ENCODE peak calls at places on chromosomes 4 and X, in nine cellular contexts. One of them, this sample, is unnamed.

GRCh38 chr4:158521490-158522111 is at the start of gene RXFP1:
- DNase-seq in HT-29: no peak
- DNase-seq in SJSA1: no peak
- DNase-seq in heart right ventricle: no peak
- DNase-seq in naive B cell: no peak
- DNase-seq in hippocampal formation: no peak
- DNase-seq in glutamatergic neuron: no peak
- DNase-seq in DMS 273 treated with DMSO at 0.1 percent for 48 hours: no peak
- DNase-seq in Karpas-422: no peak
- DNase-seq in this sample: no peak

GRCh38 chr4:16897991-16898827 is at the start of gene LDB2:
- DNase-seq in HT-29: no peak
- DNase-seq in SJSA1: peak; percentile 86
- DNase-seq in heart right ventricle: peak; percentile 83
- DNase-seq in naive B cell: no peak
- DNase-seq in hippocampal formation: peak; percentile 66
- DNase-seq in glutamatergic neuron: peak; percentile 69
- DNase-seq in DMS 273 treated with DMSO at 0.1 percent for 48 hours: no peak
- DNase-seq in Karpas-422: no peak
- DNase-seq in this sample: no peak

GRCh38 chrX:100615015-100615414 is 21.6 kb downstream of the TSPAN6 start:
- DNase-seq in HT-29: peak; percentile 35
- DNase-seq in SJSA1: peak; percentile 40
- DNase-seq in heart right ventricle: peak; percentile 12
- DNase-seq in naive B cell: peak; percentile 12
- DNase-seq in hippocampal formation: no peak
- DNase-seq in glutamatergic neuron: no peak
- DNase-seq in DMS 273 treated with DMSO at 0.1 percent for 48 hours: no peak
- DNase-seq in Karpas-422: peak; percentile 66
- DNase-seq in this sample: no peak

GRCh38 chrX:105564536-105564935 is 257.8 kb upstream of the NRK start:
- DNase-seq in HT-29: no peak
- DNase-seq in SJSA1: peak; percentile 54
- DNase-seq in heart right ventricle: peak; percentile 2
- DNase-seq in naive B cell: no peak
- DNase-seq in hippocampal formation: no peak
- DNase-seq in glutamatergic neuron: no peak
- DNase-seq in DMS 273 treated with DMSO at 0.1 percent for 48 hours: no peak
- DNase-seq in Karpas-422: no peak
- DNase-seq in this sample: no peak

GRCh38 chr4:185796176-185796575 is 15.8 kb downstream of the SORBS2 start:
- DNase-seq in HT-29: no peak
- DNase-seq in SJSA1: no peak
- DNase-seq in heart right ventricle: no peak
- DNase-seq in naive B cell: no peak
- DNase-seq in hippocampal formation: no peak
- DNase-seq in glutamatergic neuron: no peak
- DNase-seq in DMS 273 treated with DMSO at 0.1 percent for 48 hours: no peak
- DNase-seq in Karpas-422: no peak
- DNase-seq in this sample: no peak

GRCh38 chr4:112203593-112203992 is 28.0 kb upstream of the AP1AR start:
- DNase-seq in HT-29: no peak
- DNase-seq in SJSA1: no peak
- DNase-seq in heart right ventricle: no peak
- DNase-seq in naive B cell: no peak
- DNase-seq in hippocampal formation: no peak
- DNase-seq in glutamatergic neuron: no peak
- DNase-seq in DMS 273 treated with DMSO at 0.1 percent for 48 hours: no peak
- DNase-seq in Karpas-422: no peak
- DNase-seq in this sample: no peak

GRCh38 chr4:5631352-5632042 is 76.9 kb downstream of the EVC2 start:
- DNase-seq in HT-29: no peak
- DNase-seq in SJSA1: no peak
- DNase-seq in heart right ventricle: no peak
- DNase-seq in naive B cell: no peak
- DNase-seq in hippocampal formation: no peak
- DNase-seq in glutamatergic neuron: no peak
- DNase-seq in DMS 273 treated with DMSO at 0.1 percent for 48 hours: no peak
- DNase-seq in Karpas-422: no peak
- DNase-seq in this sample: no peak

GRCh38 chr4:186685744-186686143 is 37.9 kb downstream of the FAT1 start:
- DNase-seq in HT-29: peak; percentile 76
- DNase-seq in SJSA1: peak; percentile 56
- DNase-seq in heart right ventricle: no peak
- DNase-seq in naive B cell: no peak
- DNase-seq in hippocampal formation: no peak
- DNase-seq in glutamatergic neuron: no peak
- DNase-seq in DMS 273 treated with DMSO at 0.1 percent for 48 hours: no peak
- DNase-seq in Karpas-422: no peak
- DNase-seq in this sample: no peak

GRCh38 chrX:11580789-11581188 is 84.9 kb downstream of the ARHGAP6 start:
- DNase-seq in HT-29: no peak
- DNase-seq in SJSA1: no peak
- DNase-seq in heart right ventricle: no peak
- DNase-seq in naive B cell: no peak
- DNase-seq in hippocampal formation: no peak
- DNase-seq in glutamatergic neuron: no peak
- DNase-seq in DMS 273 treated with DMSO at 0.1 percent for 48 hours: no peak
- DNase-seq in Karpas-422: peak; percentile 40
- DNase-seq in this sample: no peak

GRCh38 chr4:133147922-133148689 is 988 bp upstream of the PCDH10 start:
- DNase-seq in HT-29: no peak
- DNase-seq in SJSA1: no peak
- DNase-seq in heart right ventricle: no peak
- DNase-seq in naive B cell: no peak
- DNase-seq in hippocampal formation: peak; percentile 69
- DNase-seq in glutamatergic neuron: peak; percentile 63
- DNase-seq in DMS 273 treated with DMSO at 0.1 percent for 48 hours: no peak
- DNase-seq in Karpas-422: no peak
- DNase-seq in this sample: peak; percentile 26

GRCh38 chrX:39470588-39471155 is 627.1 kb downstream of the BCOR start:
- DNase-seq in HT-29: no peak
- DNase-seq in SJSA1: no peak
- DNase-seq in heart right ventricle: peak; percentile 39
- DNase-seq in naive B cell: no peak
- DNase-seq in hippocampal formation: no peak
- DNase-seq in glutamatergic neuron: no peak
- DNase-seq in DMS 273 treated with DMSO at 0.1 percent for 48 hours: no peak
- DNase-seq in Karpas-422: no peak
- DNase-seq in this sample: no peak

GRCh38 chr4:78409612-78410202 is 141.9 kb upstream of the ANXA3 start:
- DNase-seq in HT-29: peak; percentile 66
- DNase-seq in SJSA1: no peak
- DNase-seq in heart right ventricle: no peak
- DNase-seq in naive B cell: no peak
- DNase-seq in hippocampal formation: no peak
- DNase-seq in glutamatergic neuron: no peak
- DNase-seq in DMS 273 treated with DMSO at 0.1 percent for 48 hours: no peak
- DNase-seq in Karpas-422: no peak
- DNase-seq in this sample: no peak

GRCh38 chr4:3016839-3017410 is 53.6 kb downstream of the GRK4 start:
- DNase-seq in HT-29: no peak
- DNase-seq in SJSA1: no peak
- DNase-seq in heart right ventricle: no peak
- DNase-seq in naive B cell: no peak
- DNase-seq in hippocampal formation: no peak
- DNase-seq in glutamatergic neuron: no peak
- DNase-seq in DMS 273 treated with DMSO at 0.1 percent for 48 hours: no peak
- DNase-seq in Karpas-422: no peak
- DNase-seq in this sample: no peak

GRCh38 chrX:10235851-10236250 is 79.1 kb downstream of the CLCN4 start:
- DNase-seq in HT-29: no peak
- DNase-seq in SJSA1: peak; percentile 56
- DNase-seq in heart right ventricle: no peak
- DNase-seq in naive B cell: no peak
- DNase-seq in hippocampal formation: no peak
- DNase-seq in glutamatergic neuron: no peak
- DNase-seq in DMS 273 treated with DMSO at 0.1 percent for 48 hours: no peak
- DNase-seq in Karpas-422: no peak
- DNase-seq in this sample: no peak

GRCh38 chrX:32530802-32531403 is 680.4 kb downstream of the DMD start:
- DNase-seq in HT-29: peak; percentile 63
- DNase-seq in SJSA1: no peak
- DNase-seq in heart right ventricle: no peak
- DNase-seq in naive B cell: peak; percentile 12
- DNase-seq in hippocampal formation: peak; percentile 65
- DNase-seq in glutamatergic neuron: no peak
- DNase-seq in DMS 273 treated with DMSO at 0.1 percent for 48 hours: peak; percentile 10
- DNase-seq in Karpas-422: peak; percentile 82
- DNase-seq in this sample: no peak

GRCh38 chr4:84401669-84402068 is 97.4 kb downstream of the NKX6-1 start:
- DNase-seq in HT-29: peak; percentile 28
- DNase-seq in SJSA1: no peak
- DNase-seq in heart right ventricle: no peak
- DNase-seq in naive B cell: no peak
- DNase-seq in hippocampal formation: no peak
- DNase-seq in glutamatergic neuron: no peak
- DNase-seq in DMS 273 treated with DMSO at 0.1 percent for 48 hours: peak; percentile 50
- DNase-seq in Karpas-422: no peak
- DNase-seq in this sample: no peak

GRCh38 chrX:96568088-96568487 is 116.6 kb upstream of the DIAPH2 start:
- DNase-seq in HT-29: no peak
- DNase-seq in SJSA1: no peak
- DNase-seq in heart right ventricle: no peak
- DNase-seq in naive B cell: no peak
- DNase-seq in hippocampal formation: no peak
- DNase-seq in glutamatergic neuron: no peak
- DNase-seq in DMS 273 treated with DMSO at 0.1 percent for 48 hours: no peak
- DNase-seq in Karpas-422: no peak
- DNase-seq in this sample: no peak

GRCh38 chr4:150402968-150403367 is 179.0 kb upstream of the MAB21L2 start:
- DNase-seq in HT-29: peak; percentile 47
- DNase-seq in SJSA1: no peak
- DNase-seq in heart right ventricle: peak; percentile 49
- DNase-seq in naive B cell: peak; percentile 7
- DNase-seq in hippocampal formation: no peak
- DNase-seq in glutamatergic neuron: no peak
- DNase-seq in DMS 273 treated with DMSO at 0.1 percent for 48 hours: no peak
- DNase-seq in Karpas-422: peak; percentile 99
- DNase-seq in this sample: no peak

GRCh38 chr4:6595897-6596537 is 21.0 kb downstream of the MAN2B2 start:
- DNase-seq in HT-29: no peak
- DNase-seq in SJSA1: no peak
- DNase-seq in heart right ventricle: no peak
- DNase-seq in naive B cell: no peak
- DNase-seq in hippocampal formation: no peak
- DNase-seq in glutamatergic neuron: no peak
- DNase-seq in DMS 273 treated with DMSO at 0.1 percent for 48 hours: no peak
- DNase-seq in Karpas-422: peak; percentile 89
- DNase-seq in this sample: no peak

GRCh38 chrX:103356023-103356798 is at the start of gene TCEAL9:
- DNase-seq in HT-29: peak; percentile 30
- DNase-seq in SJSA1: peak; percentile 72
- DNase-seq in heart right ventricle: peak; percentile 78
- DNase-seq in naive B cell: no peak
- DNase-seq in hippocampal formation: peak; percentile 10
- DNase-seq in glutamatergic neuron: peak; percentile 42
- DNase-seq in DMS 273 treated with DMSO at 0.1 percent for 48 hours: peak; percentile 40
- DNase-seq in Karpas-422: peak; percentile 70
- DNase-seq in this sample: no peak

GRCh38 chr4:23279377-23279988 is 586.7 kb downstream of the GBA3 start:
- DNase-seq in HT-29: no peak
- DNase-seq in SJSA1: no peak
- DNase-seq in heart right ventricle: no peak
- DNase-seq in naive B cell: no peak
- DNase-seq in hippocampal formation: no peak
- DNase-seq in glutamatergic neuron: no peak
- DNase-seq in DMS 273 treated with DMSO at 0.1 percent for 48 hours: no peak
- DNase-seq in Karpas-422: no peak
- DNase-seq in this sample: no peak

GRCh38 chrX:107686792-107687191 is 58.5 kb downstream of the PRPS1 start:
- DNase-seq in HT-29: peak; percentile 43
- DNase-seq in SJSA1: no peak
- DNase-seq in heart right ventricle: no peak
- DNase-seq in naive B cell: no peak
- DNase-seq in hippocampal formation: no peak
- DNase-seq in glutamatergic neuron: no peak
- DNase-seq in DMS 273 treated with DMSO at 0.1 percent for 48 hours: no peak
- DNase-seq in Karpas-422: no peak
- DNase-seq in this sample: no peak

GRCh38 chr4:81426770-81427604 is 44.7 kb downstream of the RASGEF1B start:
- DNase-seq in HT-29: no peak
- DNase-seq in SJSA1: no peak
- DNase-seq in heart right ventricle: no peak
- DNase-seq in naive B cell: no peak
- DNase-seq in hippocampal formation: peak; percentile 41
- DNase-seq in glutamatergic neuron: no peak
- DNase-seq in DMS 273 treated with DMSO at 0.1 percent for 48 hours: no peak
- DNase-seq in Karpas-422: no peak
- DNase-seq in this sample: no peak

GRCh38 chr4:153523941-153524386 is 57.8 kb downstream of the TMEM131L start:
- DNase-seq in HT-29: no peak
- DNase-seq in SJSA1: no peak
- DNase-seq in heart right ventricle: no peak
- DNase-seq in naive B cell: no peak
- DNase-seq in hippocampal formation: no peak
- DNase-seq in glutamatergic neuron: no peak
- DNase-seq in DMS 273 treated with DMSO at 0.1 percent for 48 hours: no peak
- DNase-seq in Karpas-422: no peak
- DNase-seq in this sample: no peak

GRCh38 chr4:136562842-136563241 is 969.5 kb downstream of the PCDH18 start:
- DNase-seq in HT-29: no peak
- DNase-seq in SJSA1: no peak
- DNase-seq in heart right ventricle: no peak
- DNase-seq in naive B cell: no peak
- DNase-seq in hippocampal formation: no peak
- DNase-seq in glutamatergic neuron: no peak
- DNase-seq in DMS 273 treated with DMSO at 0.1 percent for 48 hours: no peak
- DNase-seq in Karpas-422: no peak
- DNase-seq in this sample: no peak

GRCh38 chrX:114583646-114584433 is at the start of gene HTR2C:
- DNase-seq in HT-29: no peak
- DNase-seq in SJSA1: no peak
- DNase-seq in heart right ventricle: no peak
- DNase-seq in naive B cell: no peak
- DNase-seq in hippocampal formation: no peak
- DNase-seq in glutamatergic neuron: no peak
- DNase-seq in DMS 273 treated with DMSO at 0.1 percent for 48 hours: no peak
- DNase-seq in Karpas-422: no peak
- DNase-seq in this sample: no peak

GRCh38 chr4:165398570-165398969 is 19.8 kb downstream of the CPE start:
- DNase-seq in HT-29: peak; percentile 15
- DNase-seq in SJSA1: no peak
- DNase-seq in heart right ventricle: no peak
- DNase-seq in naive B cell: no peak
- DNase-seq in hippocampal formation: no peak
- DNase-seq in glutamatergic neuron: peak; percentile 32
- DNase-seq in DMS 273 treated with DMSO at 0.1 percent for 48 hours: peak; percentile 91
- DNase-seq in Karpas-422: peak; percentile 70
- DNase-seq in this sample: no peak

GRCh38 chr4:94202769-94203168 is 4.9 kb upstream of the SMARCAD1 start:
- DNase-seq in HT-29: no peak
- DNase-seq in SJSA1: no peak
- DNase-seq in heart right ventricle: no peak
- DNase-seq in naive B cell: no peak
- DNase-seq in hippocampal formation: no peak
- DNase-seq in glutamatergic neuron: no peak
- DNase-seq in DMS 273 treated with DMSO at 0.1 percent for 48 hours: no peak
- DNase-seq in Karpas-422: no peak
- DNase-seq in this sample: no peak

GRCh38 chrX:134236690-134237362 is at the start of gene CCDC160:
- DNase-seq in HT-29: no peak
- DNase-seq in SJSA1: peak; percentile 42
- DNase-seq in heart right ventricle: peak; percentile 28
- DNase-seq in naive B cell: no peak
- DNase-seq in hippocampal formation: no peak
- DNase-seq in glutamatergic neuron: peak; percentile 78
- DNase-seq in DMS 273 treated with DMSO at 0.1 percent for 48 hours: no peak
- DNase-seq in Karpas-422: no peak
- DNase-seq in this sample: no peak

GRCh38 chrX:105502336-105502735 is 281.8 kb upstream of the TEX13A start:
- DNase-seq in HT-29: no peak
- DNase-seq in SJSA1: no peak
- DNase-seq in heart right ventricle: no peak
- DNase-seq in naive B cell: no peak
- DNase-seq in hippocampal formation: no peak
- DNase-seq in glutamatergic neuron: no peak
- DNase-seq in DMS 273 treated with DMSO at 0.1 percent for 48 hours: no peak
- DNase-seq in Karpas-422: no peak
- DNase-seq in this sample: no peak

GRCh38 chr4:155629183-155629825 is 37.3 kb upstream of the GUCY1A1 start:
- DNase-seq in HT-29: peak; percentile 70
- DNase-seq in SJSA1: peak; percentile 57
- DNase-seq in heart right ventricle: no peak
- DNase-seq in naive B cell: no peak
- DNase-seq in hippocampal formation: no peak
- DNase-seq in glutamatergic neuron: no peak
- DNase-seq in DMS 273 treated with DMSO at 0.1 percent for 48 hours: no peak
- DNase-seq in Karpas-422: no peak
- DNase-seq in this sample: no peak

This sample was measured in C1 segment of cervical spinal cord.